ENCODE peak calls at places on chromosomes 11 and 22, in four cellular contexts. W, B, O and D are unnamed samples.
A peak's percentile ranks its signal among the peaks of the same experiment; 100 is the strongest.

GRCh38 chr11:117820071-117820470 is 4.5 kb downstream of the FXYD2 start:
- DNase-seq in O (no peak), W (no peak), B (no peak), D (no peak)

GRCh38 chr11:62001450-62002178 is 34.2 kb upstream of the FTH1 start:
- DNase-seq in B (no peak), O (peak; percentile 91), W (no peak), D (no peak)

GRCh38 chr11:130672911-130673310 is 224.5 kb downstream of the ADAMTS15 start:
- DNase-seq in B (no peak), W (no peak), O (no peak), D (no peak)

GRCh38 chr11:57426754-57427691 is at the start of gene SLC43A3:
- DNase-seq in W (peak; percentile 41), O (peak; percentile 19), B (peak; percentile 89), D (no peak)

GRCh38 chr11:11400121-11400520 is 47.1 kb upstream of the CSNK2A3 start:
- DNase-seq in B (no peak), W (no peak), O (no peak), D (no peak)

GRCh38 chr11:14202263-14203173 is 156.5 kb downstream of the RRAS2 start:
- DNase-seq in B (no peak), O (no peak), W (peak; percentile 2), D (no peak)

GRCh38 chr11:95650271-95650670 is 139.3 kb downstream of the FAM76B start:
- DNase-seq in B (no peak), W (no peak), O (no peak), D (no peak)

GRCh38 chr22:39818050-39818449 is 75.5 kb downstream of the ENTHD1 start:
- DNase-seq in O (no peak), B (no peak), W (no peak), D (no peak)

GRCh38 chr11:129131361-129131760 is 60.8 kb downstream of the ARHGAP32 start:
- DNase-seq in O (no peak), B (no peak), W (no peak), D (no peak)

GRCh38 chr11:11987503-11988022 is 20.9 kb downstream of the DKK3 start:
- DNase-seq in O (no peak), B (peak; percentile 24), W (no peak), D (no peak)

GRCh38 chr11:11415786-11416390 is 62.8 kb upstream of the CSNK2A3 start:
- DNase-seq in B (no peak), O (no peak), W (no peak), D (no peak)

GRCh38 chr11:45964911-45965389 is 42.5 kb downstream of the LARGE2 start:
- DNase-seq in O (peak; percentile 54), W (peak; percentile 38), B (peak; percentile 77), D (peak; percentile 82)

GRCh38 chr11:128783513-128783912 is 83.6 kb downstream of the KCNJ1 start:
- DNase-seq in O (no peak), W (no peak), B (no peak), D (no peak)

GRCh38 chr11:25566298-25567200 is 765.4 kb upstream of the ANO3 start:
- DNase-seq in B (no peak), W (no peak), O (no peak), D (no peak)

GRCh38 chr22:17945851-17946690 is 78.3 kb downstream of the MICAL3 start:
- DNase-seq in B (no peak), O (no peak), W (no peak), D (no peak)

GRCh38 chr11:109680127-109680526 is 258.1 kb downstream of the C11orf87 start:
- DNase-seq in W (no peak), B (no peak), O (no peak), D (no peak)

GRCh38 chr11:48116843-48117242 is 99.8 kb upstream of the OR4B1 start:
- DNase-seq in B (peak; percentile 36), W (no peak), O (peak; percentile 12), D (no peak)

GRCh38 chr11:68142028-68142412 is 20.8 kb upstream of the CHKA start:
- DNase-seq in O (no peak), W (no peak), B (no peak), D (no peak)

GRCh38 chr11:70494559-70495350 is 96.4 kb downstream of the CTTN start:
- DNase-seq in W (no peak), B (no peak), O (no peak), D (no peak)

GRCh38 chr11:25377466-25377865 is 880.6 kb downstream of the LUZP2 start:
- DNase-seq in B (no peak), O (no peak), W (no peak), D (no peak)

GRCh38 chr11:92697461-92698314 is 271.8 kb upstream of the MTNR1B start:
- DNase-seq in W (no peak), B (no peak), O (no peak), D (no peak)

GRCh38 chr11:29231586-29231985 is 785.2 kb downstream of the KCNA4 start:
- DNase-seq in W (no peak), O (no peak), B (no peak), D (no peak)

GRCh38 chr11:133946541-133947297 is 10.0 kb downstream of the IGSF9B start:
- DNase-seq in W (no peak), B (no peak), O (no peak), D (no peak)

GRCh38 chr22:25206998-25207397 is 7.3 kb downstream of the CRYBB3 start:
- DNase-seq in W (no peak), O (no peak), B (no peak), D (no peak)

GRCh38 chr22:26053737-26054316 is 115.4 kb upstream of the SEZ6L start:
- DNase-seq in O (no peak), W (no peak), B (no peak), D (no peak)

GRCh38 chr22:31263896-31264295 is 28.4 kb downstream of the PIK3IP1 start:
- DNase-seq in O (no peak), B (no peak), W (no peak), D (no peak)

GRCh38 chr11:118074785-118075184 is 2.1 kb upstream of the TMPRSS4 start:
- DNase-seq in B (no peak), O (no peak), W (no peak), D (no peak)

GRCh38 chr11:92480519-92480918 is 255.9 kb downstream of the FAT3 start:
- DNase-seq in B (no peak), W (no peak), O (no peak), D (no peak)

GRCh38 chr11:67373916-67374570 is 645 bp upstream of the CLCF1 start:
- DNase-seq in B (peak; percentile 66), W (no peak), O (peak; percentile 82), D (peak; percentile 52)

GRCh38 chr22:37533995-37534394 is 14.8 kb upstream of the CARD10 start:
- DNase-seq in O (no peak), B (no peak), W (peak; percentile 28), D (no peak)

GRCh38 chr22:46287873-46288751 is 8.6 kb upstream of the GTSE1 start:
- DNase-seq in B (no peak), W (peak; percentile 38), O (no peak), D (no peak)

GRCh38 chr11:73367482-73368024 is 8.6 kb upstream of the RELT start:
- DNase-seq in O (no peak), W (no peak), B (no peak), D (no peak)

GRCh38 chr22:49970528-49971231 is 10.1 kb downstream of the PIM3 start:
- DNase-seq in B (peak; percentile 82), O (peak; percentile 97), W (peak; percentile 85), D (peak; percentile 60)

GRCh38 chr22:49972163-49973017 is 11.8 kb downstream of the PIM3 start:
- DNase-seq in B (peak; percentile 11), O (no peak), W (no peak), D (no peak)

GRCh38 chr22:49975543-49976389 is 15.2 kb downstream of the PIM3 start:
- DNase-seq in B (peak; percentile 44), W (no peak), O (no peak), D (no peak)

GRCh38 chr22:49971232-49972162 is 10.9 kb downstream of the PIM3 start:
- DNase-seq in W (no peak), O (no peak), B (peak; percentile 81), D (no peak)

DNA sequence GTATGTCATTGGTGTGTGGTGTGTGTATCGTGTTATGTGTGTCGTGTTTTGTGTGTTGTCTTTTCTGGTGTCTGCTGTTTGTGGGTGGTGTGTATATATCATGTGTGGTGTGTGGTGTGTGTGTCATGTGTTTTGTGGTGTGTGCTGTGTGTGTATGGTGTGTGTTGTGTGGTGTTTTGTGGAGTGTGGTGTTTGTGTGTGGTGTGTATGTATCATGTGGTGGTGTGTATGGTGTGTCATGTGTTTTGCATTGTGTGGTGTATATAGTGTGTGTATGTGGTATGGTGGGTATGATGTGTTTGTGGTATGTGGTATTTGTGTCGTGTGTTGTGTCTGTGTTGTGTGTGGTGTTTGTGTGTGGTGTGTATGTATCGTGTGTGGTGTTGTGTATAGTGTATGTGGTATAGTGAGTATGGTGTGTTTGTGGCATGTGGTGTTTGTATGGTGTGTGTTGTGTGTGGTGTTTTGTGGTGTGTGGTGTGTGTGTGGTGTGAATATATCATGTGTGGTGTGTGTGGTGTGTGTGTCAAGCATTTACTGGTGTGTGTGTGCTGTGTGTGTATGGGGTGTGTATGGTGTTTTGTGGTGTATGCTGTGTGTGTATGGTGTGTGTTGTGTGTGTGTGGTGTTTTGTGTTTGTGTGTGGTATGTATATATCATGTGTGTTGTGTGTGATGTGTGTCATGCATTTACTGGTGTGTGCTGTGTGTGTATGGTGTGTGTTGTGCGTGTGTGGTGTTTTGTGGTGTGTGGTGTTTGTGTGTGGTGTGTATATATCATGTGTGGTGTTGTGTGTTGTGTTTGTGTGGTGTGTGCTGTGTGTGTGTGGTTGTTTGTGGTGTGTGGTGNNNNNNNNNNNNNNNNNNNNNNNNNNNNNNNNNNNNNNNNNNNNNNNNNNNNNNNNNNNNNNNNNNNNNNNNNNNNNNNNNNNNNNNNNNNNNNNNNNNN is 12.7 kb downstream of the PIM3 start:
- DNase-seq in B (no peak), O (no peak), W (no peak), D (no peak)
- TF ChIP-seq TARDBP in B (no peak), O (peak; percentile 45), W (no peak), D (peak; percentile 23)

GRCh38 chr22:42611076-42611475 is 3.6 kb downstream of the POLDIP3 start:
- DNase-seq in B (no peak), O (no peak), W (no peak), D (no peak)
- TF ChIP-seq BHLHE40 in B (no peak), O (no peak), W (no peak), D (no peak)

DNA sequence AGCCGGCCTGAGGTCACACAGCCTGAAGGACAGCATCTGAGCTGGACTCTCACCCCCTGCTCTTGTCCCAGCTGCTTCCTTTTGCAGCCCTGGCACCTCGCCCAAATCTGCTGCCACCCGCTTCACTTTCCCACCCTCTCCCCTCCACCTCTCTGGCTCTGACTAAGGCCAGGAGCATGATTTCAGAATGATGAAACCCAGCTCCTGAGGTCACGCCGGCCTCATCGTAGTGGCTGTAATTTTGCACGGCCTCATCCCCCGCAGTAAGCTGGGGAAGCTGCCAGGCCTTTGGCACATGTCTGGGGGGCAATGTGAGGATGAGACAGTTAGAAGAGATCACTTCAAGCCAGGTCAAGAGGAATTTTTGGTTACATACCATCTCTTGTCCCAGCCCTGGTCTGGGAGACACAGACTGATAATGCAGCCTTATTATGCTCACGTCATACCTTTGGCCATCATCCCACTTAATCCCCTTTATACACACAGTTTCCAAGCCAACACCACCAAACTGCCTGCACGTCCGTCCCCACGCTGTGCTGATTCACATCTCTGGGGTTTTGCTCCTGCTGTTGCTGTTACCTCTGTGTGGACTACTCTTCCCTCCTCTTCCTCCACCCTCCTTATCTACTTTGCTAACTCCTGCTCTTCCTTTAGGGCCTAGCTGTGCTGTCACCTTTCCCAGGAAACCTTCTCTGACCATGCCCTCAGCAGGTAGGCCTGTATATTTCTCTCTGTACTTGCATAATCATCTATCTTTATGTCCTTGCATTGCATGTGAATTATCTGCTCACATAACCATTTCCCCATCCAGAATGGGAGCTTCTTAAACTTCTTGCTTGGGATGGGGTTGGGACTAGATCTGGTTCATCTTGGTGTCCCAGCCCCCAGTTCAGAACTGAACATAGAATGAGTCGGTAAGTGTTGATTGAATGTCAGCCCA is 58.0 kb downstream of the CHRDL2 start:
- DNase-seq in O (no peak), W (no peak), B (no peak), D (no peak)
- TF ChIP-seq TARDBP in O (no peak), W (no peak), B (no peak), D (no peak)

GRCh38 chr11:38824573-38824972 is 2226.5 kb upstream of the RAG2 start:
- DNase-seq in O (peak; percentile 8), B (no peak), W (no peak), D (peak; percentile 2)
- TF ChIP-seq BHLHE40 in O (no peak), B (no peak), W (no peak), D (no peak)